ENCODE peak calls at places on chromosomes 12 and 14, in five cellular contexts. One of them, this sample, is unnamed.

GRCh38 chr12:56695327-56696101 is 7.4 kb upstream of the PTGES3 start:
- DNase-seq in GM03348: no peak
- DNase-seq in HepG2: no peak
- DNase-seq in endodermal cell: no peak
- DNase-seq in body of pancreas: no peak
- DNase-seq in this sample: no peak

GRCh38 chr12:89752331-89752730 is 43.7 kb upstream of the ATP2B1 start:
- DNase-seq in body of pancreas: no peak
- DNase-seq in HepG2: no peak
- DNase-seq in endodermal cell: no peak
- DNase-seq in GM03348: no peak
- DNase-seq in this sample: no peak

GRCh38 chr14:105087308-105087962 is 22.2 kb upstream of the GPR132 start:
- DNase-seq in HepG2: no peak
- DNase-seq in body of pancreas: no peak
- DNase-seq in GM03348: peak
- DNase-seq in endodermal cell: peak
- DNase-seq in this sample: peak

GRCh38 chr12:68455676-68456345 is 123.6 kb upstream of the MDM1 start:
- DNase-seq in HepG2: no peak
- DNase-seq in endodermal cell: no peak
- DNase-seq in GM03348: no peak
- DNase-seq in body of pancreas: no peak
- DNase-seq in this sample: no peak

GRCh38 chr14:33229269-33229924 is 290.7 kb downstream of the NPAS3 start:
- DNase-seq in HepG2: no peak
- DNase-seq in endodermal cell: no peak
- DNase-seq in GM03348: no peak
- DNase-seq in body of pancreas: no peak
- DNase-seq in this sample: no peak

GRCh38 chr14:91755560-91755959 is 23.7 kb upstream of the CATSPERB start:
- DNase-seq in HepG2: peak
- DNase-seq in body of pancreas: no peak
- DNase-seq in GM03348: no peak
- DNase-seq in endodermal cell: no peak
- DNase-seq in this sample: no peak

GRCh38 chr14:103110681-103111296 is 12.5 kb upstream of the TNFAIP2 start:
- DNase-seq in body of pancreas: no peak
- DNase-seq in HepG2: no peak
- DNase-seq in endodermal cell: no peak
- DNase-seq in GM03348: peak
- DNase-seq in this sample: no peak

GRCh38 chr12:107818984-107819383 is 44.5 kb downstream of the ASCL4 start:
- DNase-seq in HepG2: no peak
- DNase-seq in endodermal cell: peak
- DNase-seq in body of pancreas: no peak
- DNase-seq in GM03348: peak
- DNase-seq in this sample: peak

GRCh38 chr12:119082496-119082895 is 96.2 kb upstream of the HSPB8 start:
- DNase-seq in body of pancreas: no peak
- DNase-seq in HepG2: no peak
- DNase-seq in endodermal cell: no peak
- DNase-seq in GM03348: no peak
- DNase-seq in this sample: no peak

GRCh38 chr12:104877107-104877705 is 80.9 kb downstream of the SLC41A2 start:
- DNase-seq in endodermal cell: no peak
- DNase-seq in body of pancreas: peak
- DNase-seq in GM03348: peak
- DNase-seq in HepG2: no peak
- DNase-seq in this sample: peak

GRCh38 chr12:113006641-113007040 is 28.3 kb downstream of the OAS2 start:
- DNase-seq in endodermal cell: no peak
- DNase-seq in HepG2: no peak
- DNase-seq in body of pancreas: no peak
- DNase-seq in GM03348: no peak
- DNase-seq in this sample: no peak

GRCh38 chr12:124512667-124513296 is 54.6 kb downstream of the NCOR2 start:
- DNase-seq in HepG2: peak
- DNase-seq in endodermal cell: peak
- DNase-seq in GM03348: peak
- DNase-seq in body of pancreas: peak
- DNase-seq in this sample: peak

GRCh38 chr12:96487214-96487613 is 2.2 kb upstream of the CFAP54 start:
- DNase-seq in HepG2: no peak
- DNase-seq in endodermal cell: no peak
- DNase-seq in body of pancreas: no peak
- DNase-seq in GM03348: peak
- DNase-seq in this sample: peak

GRCh38 chr14:54599932-54600331 is 33.0 kb downstream of the SAMD4A start:
- DNase-seq in endodermal cell: no peak
- DNase-seq in body of pancreas: no peak
- DNase-seq in GM03348: no peak
- DNase-seq in HepG2: no peak
- DNase-seq in this sample: no peak

GRCh38 chr14:77862154-77862783 is 62.4 kb downstream of the ADCK1 start:
- DNase-seq in GM03348: peak
- DNase-seq in body of pancreas: peak
- DNase-seq in endodermal cell: peak
- DNase-seq in HepG2: peak
- DNase-seq in this sample: peak

GRCh38 chr12:10385181-10385613 is 4.6 kb downstream of the KLRK1 start:
- DNase-seq in GM03348: no peak
- DNase-seq in body of pancreas: no peak
- DNase-seq in endodermal cell: no peak
- DNase-seq in HepG2: peak
- DNase-seq in this sample: peak

GRCh38 chr14:104886690-104887622 is 21.9 kb downstream of the CEP170B start:
- DNase-seq in body of pancreas: peak
- DNase-seq in endodermal cell: peak
- DNase-seq in HepG2: no peak
- DNase-seq in GM03348: no peak
- DNase-seq in this sample: no peak

GRCh38 chr14:36505892-36506731 is 13.9 kb downstream of the NKX2-1 start:
- DNase-seq in GM03348: no peak
- DNase-seq in HepG2: no peak
- DNase-seq in body of pancreas: no peak
- DNase-seq in endodermal cell: peak
- DNase-seq in this sample: no peak

GRCh38 chr14:77241955-77242354 is 29.1 kb downstream of the NGB start:
- DNase-seq in GM03348: no peak
- DNase-seq in HepG2: no peak
- DNase-seq in endodermal cell: no peak
- DNase-seq in body of pancreas: no peak
- DNase-seq in this sample: no peak

This sample was measured in hepatic stellate cell.